ENCODE peak calls at places on chromosomes 16 and 17, in six cellular contexts. N is stomach; U is activated T-helper 9 cell treated with anti-CD3 and anti-CD28 coated beads, Interleukin-2, amount 50 U/mL, for 16 hours; Y is neural crest cell; E is fibroblast of the aortic adventitia; M is sciatic nerve. K is an unnamed sample.
A peak's percentile ranks its signal among the peaks of the same experiment; 100 is the strongest.

GRCh38 chr17:21034350-21035235 is 8.2 kb downstream of the USP22 start:
- DNase-seq in N (no peak), M (no peak), Y (no peak), E (peak; percentile 47), U (no peak), K (no peak)

GRCh38 chr17:81385320-81386111 is 9.7 kb upstream of the BAHCC1 start:
- DNase-seq in Y (peak; percentile 72), E (no peak), M (peak; percentile 83), N (no peak), U (no peak), K (no peak)

GRCh38 chr16:51524555-51525373 is 373.7 kb upstream of the SALL1 start:
- DNase-seq in U (no peak), M (no peak), N (no peak), Y (no peak), E (peak; percentile 59), K (no peak)

GRCh38 chr16:88622125-88622524 is 16.2 kb upstream of the IL17C start:
- DNase-seq in N (no peak), Y (no peak), M (no peak), U (no peak), E (no peak), K (no peak)

GRCh38 chr17:660453-660852 is 54.2 kb downstream of the VPS53 start:
- DNase-seq in U (no peak), N (no peak), M (no peak), E (no peak), Y (no peak), K (no peak)

GRCh38 chr17:44636562-44636961 is 19.7 kb upstream of the MEIOC start:
- DNase-seq in E (peak; percentile 83), Y (no peak), M (no peak), N (no peak), U (no peak), K (no peak)

GRCh38 chr17:58870747-58871146 is 115.1 kb downstream of the PPM1E start:
- DNase-seq in N (no peak), U (no peak), E (no peak), M (no peak), Y (no peak), K (no peak)

GRCh38 chr17:45223541-45224528 is 2.1 kb downstream of the FMNL1 start:
- DNase-seq in E (no peak), Y (no peak), M (no peak), N (no peak), U (peak; percentile 46), K (no peak)

GRCh38 chr17:54172096-54172495 is 349.4 kb downstream of the KIF2B start:
- DNase-seq in U (no peak), Y (no peak), E (no peak), M (no peak), N (no peak), K (no peak)

GRCh38 chr16:78962457-78962929 is 638.0 kb downstream of the MAF start:
- DNase-seq in M (no peak), N (no peak), U (no peak), Y (no peak), E (no peak), K (no peak)

GRCh38 chr17:49001671-49002070 is 4.5 kb downstream of the IGF2BP1 start:
- DNase-seq in Y (no peak), U (no peak), E (no peak), M (no peak), N (no peak), K (no peak)

GRCh38 chr16:47358816-47359215 is 102.0 kb downstream of the ITFG1 start:
- DNase-seq in Y (no peak), N (no peak), U (no peak), E (no peak), M (no peak), K (no peak)

GRCh38 chr17:58254803-58255202 is 16.4 kb downstream of the LPO start:
- DNase-seq in N (no peak), E (no peak), M (no peak), Y (no peak), U (no peak), K (no peak)

GRCh38 chr16:30359871-30360170 is 4.7 kb upstream of the CD2BP2 start:
- DNase-seq in U (no peak), E (no peak), M (no peak), N (no peak), Y (no peak), K (no peak)

GRCh38 chr17:19945009-19945650 is 32.5 kb downstream of the AKAP10 start:
- DNase-seq in M (no peak), E (no peak), U (no peak), N (no peak), Y (no peak), K (no peak)

GRCh38 chr17:73644145-73645049 is at the start of gene SDK2:
- DNase-seq in N (peak; percentile 22), U (no peak), M (no peak), E (no peak), Y (peak; percentile 43), K (peak; percentile 44)

GRCh38 chr16:78996806-78997205 is 603.7 kb downstream of the MAF start:
- DNase-seq in N (no peak), M (no peak), Y (no peak), U (no peak), E (no peak), K (no peak)

GRCh38 chr17:17346428-17347233 is 43.5 kb downstream of the NT5M start:
- DNase-seq in N (peak; percentile 21), E (no peak), U (no peak), Y (no peak), M (peak; percentile 50), K (no peak)

GRCh38 chr16:51374346-51374745 is 223.3 kb upstream of the SALL1 start:
- DNase-seq in U (no peak), Y (no peak), N (no peak), M (no peak), E (peak; percentile 86), K (no peak)

GRCh38 chr17:17052462-17053221 is 10.4 kb downstream of the MPRIP start:
- DNase-seq in N (peak; percentile 54), Y (no peak), M (peak; percentile 46), U (no peak), E (no peak), K (no peak)

GRCh38 chr17:50847566-50847965 is 12.2 kb downstream of the WFIKKN2 start:
- DNase-seq in M (no peak), N (no peak), Y (no peak), E (no peak), U (no peak), K (no peak)

GRCh38 chr17:45771473-45771959 is 12.6 kb upstream of the CRHR1 start:
- DNase-seq in Y (no peak), M (no peak), N (no peak), E (no peak), U (no peak), K (no peak)

GRCh38 chr16:72952404-72953301 is 95.3 kb downstream of the ZFHX3 start:
- DNase-seq in U (no peak), M (no peak), E (peak; percentile 77), Y (no peak), N (no peak), K (no peak)

GRCh38 chr17:42403150-42403549 is 14.9 kb upstream of the STAT3 start:
- DNase-seq in E (no peak), M (no peak), N (peak; percentile 28), Y (no peak), U (peak; percentile 24), K (no peak)

GRCh38 chr17:80746262-80746935 is 201.8 kb downstream of the RPTOR start:
- DNase-seq in Y (no peak), U (no peak), N (no peak), E (no peak), M (no peak), K (no peak)

GRCh38 chr16:73026754-73027654 is 20.9 kb downstream of the ZFHX3 start:
- DNase-seq in E (no peak), Y (no peak), U (no peak), N (no peak), M (peak; percentile 17), K (no peak)

GRCh38 chr16:22232277-22233049 is 26.4 kb downstream of the EEF2K start:
- DNase-seq in Y (no peak), M (no peak), E (no peak), U (no peak), N (peak; percentile 90), K (no peak)

GRCh38 chr16:86616906-86617305 is 38.6 kb downstream of the FOXL1 start:
- DNase-seq in Y (no peak), U (no peak), E (no peak), M (no peak), N (no peak), K (no peak)

GRCh38 chr17:39579318-39580081 is 28.2 kb downstream of the NEUROD2 start:
- DNase-seq in E (no peak), N (no peak), Y (no peak), U (no peak), M (no peak), K (no peak)

GRCh38 chr17:20281860-20282259 is 185.5 kb downstream of the LGALS9B start:
- DNase-seq in E (no peak), N (no peak), U (no peak), Y (no peak), M (peak; percentile 67), K (no peak)

GRCh38 chr16:88754912-88755744 is 29.9 kb downstream of the PIEZO1 start:
- DNase-seq in N (no peak), U (no peak), Y (no peak), M (no peak), E (no peak), K (no peak)

GRCh38 chr17:78390241-78391050 is 12.0 kb downstream of the PGS1 start:
- DNase-seq in N (no peak), U (no peak), Y (no peak), M (no peak), E (peak; percentile 87), K (no peak)

GRCh38 chr17:42530952-42531454 is 5.0 kb upstream of the NAGLU start:
- DNase-seq in Y (no peak), U (no peak), M (no peak), E (no peak), N (no peak), K (peak; percentile 24)

GRCh38 chr17:49455226-49455968 is 39.7 kb upstream of the NGFR start:
- DNase-seq in E (no peak), Y (no peak), U (no peak), N (no peak), M (no peak), K (no peak)

GRCh38 chr16:140175-140857 is 1.8 kb upstream of the NPRL3 start:
- DNase-seq in E (no peak), M (no peak), Y (no peak), U (no peak), N (no peak), K (no peak)

GRCh38 chr16:57798953-57799618 is 3.2 kb downstream of the KIFC3 start:
- DNase-seq in Y (no peak), N (peak; percentile 43), U (no peak), E (no peak), M (no peak), K (peak; percentile 80)

K was measured in NCI-H510A.